ENCODE peak calls at places on chromosomes 16 and 17, in six cellular contexts. Q is PC-9; A is CD8-positive, alpha-beta T cell; K is SK-N-SH; M is lower lobe of right lung; U is endodermal cell. Z is an unnamed sample.
A peak's percentile ranks its signal among the peaks of the same experiment; 100 is the strongest.

GRCh38 chr16:22141746-22142145 is 20.6 kb upstream of the SDR42E2 start:
- DNase-seq in Q (no peak), A (no peak), K (peak; percentile 42), M (no peak), U (peak; percentile 82), Z (peak; percentile 33)

GRCh38 chr16:88783391-88784073 is 1.5 kb downstream of the PIEZO1 start:
- DNase-seq in Q (no peak), A (no peak), K (no peak), M (peak; percentile 57), U (no peak), Z (peak; percentile 35)

GRCh38 chr17:48995871-48996695 is 1.1 kb upstream of the IGF2BP1 start:
- DNase-seq in Q (no peak), A (no peak), K (peak; percentile 65), M (no peak), U (peak; percentile 98), Z (no peak)

GRCh38 chr16:89986600-89986999 is 32.7 kb downstream of the DBNDD1 start:
- DNase-seq in Q (no peak), A (no peak), K (no peak), M (no peak), U (no peak), Z (no peak)

GRCh38 chr17:45170280-45170975 is 8.8 kb downstream of the HEXIM2 start:
- DNase-seq in Q (no peak), A (no peak), K (no peak), M (no peak), U (peak; percentile 68), Z (no peak)

GRCh38 chr16:66274335-66275110 is 92.0 kb upstream of the CDH5 start:
- DNase-seq in Q (peak; percentile 62), A (no peak), K (peak; percentile 45), M (no peak), U (peak; percentile 46), Z (peak; percentile 67)

GRCh38 chr16:52852978-52853377 is 199.7 kb downstream of the CHD9NB start:
- DNase-seq in Q (no peak), A (no peak), K (no peak), M (no peak), U (no peak), Z (no peak)

GRCh38 chr16:22302776-22303363 is 5.7 kb downstream of the POLR3E start:
- DNase-seq in Q (no peak), A (no peak), K (no peak), M (no peak), U (peak; percentile 36), Z (no peak)

GRCh38 chr17:10526517-10526916 is 8.2 kb upstream of the MYH1 start:
- DNase-seq in Q (no peak), A (no peak), K (no peak), M (no peak), U (no peak), Z (no peak)

GRCh38 chr16:67252806-67253497 is 4.2 kb downstream of the SLC9A5 start:
- DNase-seq in Q (no peak), A (no peak), K (peak; percentile 59), M (no peak), U (no peak), Z (no peak)

GRCh38 chr17:29073045-29073444 is 30.1 kb downstream of the PIPOX start:
- DNase-seq in Q (no peak), A (no peak), K (no peak), M (no peak), U (no peak), Z (no peak)

GRCh38 chr17:64599827-64600226 is 62.3 kb downstream of the SMURF2 start:
- DNase-seq in Q (no peak), A (no peak), K (no peak), M (no peak), U (no peak), Z (no peak)

GRCh38 chr17:66775262-66775661 is 59.7 kb upstream of the CACNG5 start:
- DNase-seq in Q (no peak), A (no peak), K (peak; percentile 57), M (no peak), U (peak; percentile 54), Z (no peak)

GRCh38 chr17:40425741-40426140 is 8.0 kb upstream of the TOP2A start:
- DNase-seq in Q (no peak), A (no peak), K (no peak), M (no peak), U (no peak), Z (no peak)

GRCh38 chr16:48361540-48361939 is 23.7 kb downstream of the SIAH1 start:
- DNase-seq in Q (no peak), A (no peak), K (no peak), M (no peak), U (no peak), Z (no peak)

GRCh38 chr17:36731091-36731490 is 129.7 kb downstream of the MRM1 start:
- DNase-seq in Q (peak; percentile 73), A (no peak), K (no peak), M (no peak), U (no peak), Z (no peak)
- H3K27me3 ChIP-seq in Q (peaks cover 54% of the 10 kb centered on the region), A (no peaks in the 10 kb centered on the region), K (peaks cover 50% of the 10 kb centered on the region), M (peaks cover 45% of the 10 kb centered on the region), U (no peaks in the 10 kb centered on the region), Z (peaks cover 33% of the 10 kb centered on the region)

DNA sequence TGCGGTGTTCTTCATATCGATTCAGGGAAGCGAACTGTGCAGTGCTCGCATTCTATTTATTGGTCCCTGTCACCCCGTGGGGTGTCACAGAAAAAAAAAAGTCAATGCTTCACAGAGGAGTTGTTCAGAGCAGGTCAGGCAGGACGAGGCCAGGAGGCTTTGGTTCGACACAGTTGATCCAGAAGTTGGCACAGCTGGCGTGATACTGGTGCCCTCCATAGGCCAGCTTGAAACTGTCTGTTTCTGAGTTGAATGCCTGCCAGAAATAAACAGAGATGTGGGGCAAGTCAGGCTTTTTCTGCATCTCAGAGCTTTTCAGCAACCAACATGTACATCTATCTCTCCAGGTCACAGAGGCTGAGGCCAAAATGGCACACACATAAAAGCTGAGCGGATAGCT is 29.1 kb downstream of the DUSP14 start:
- DNase-seq in Q (no peak), A (no peak), K (no peak), M (no peak), U (no peak), Z (no peak)
- TF ChIP-seq CTCF in Q (no peak), A (no peak), K (no peak), M (no peak), U (no peak), Z (no peak)

DNA sequence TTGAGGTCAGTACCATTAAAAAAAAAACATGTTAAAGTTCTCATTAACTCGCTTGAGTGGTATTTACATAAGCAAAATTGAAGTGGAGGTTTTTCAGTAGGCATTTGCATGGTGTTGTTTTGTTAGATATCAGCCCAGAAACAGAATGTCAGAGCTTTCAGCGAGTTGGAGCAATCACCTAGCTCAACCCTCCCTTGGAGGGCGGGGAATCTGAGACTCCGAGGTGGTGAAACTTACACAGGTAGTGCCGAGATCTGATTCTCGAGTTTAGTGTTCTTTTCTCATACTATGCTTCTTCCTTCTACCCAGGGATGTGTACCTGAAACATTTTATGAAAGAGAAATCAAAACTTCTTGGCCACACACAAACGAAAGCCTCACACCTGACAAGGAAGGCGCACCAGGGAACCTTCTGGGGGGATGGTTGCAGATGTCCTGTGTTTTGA is 6.6 kb downstream of the SEC14L1 start:
- DNase-seq in Q (no peak), A (no peak), K (no peak), M (no peak), U (no peak), Z (no peak)
- H3K4me3 ChIP-seq in Q (no peak overlapping the region), A (no peak overlapping the region), K (no peak overlapping the region), M (peak overlapping the region; percentile 39), U (no peak overlapping the region), Z (no peak overlapping the region)

DNA sequence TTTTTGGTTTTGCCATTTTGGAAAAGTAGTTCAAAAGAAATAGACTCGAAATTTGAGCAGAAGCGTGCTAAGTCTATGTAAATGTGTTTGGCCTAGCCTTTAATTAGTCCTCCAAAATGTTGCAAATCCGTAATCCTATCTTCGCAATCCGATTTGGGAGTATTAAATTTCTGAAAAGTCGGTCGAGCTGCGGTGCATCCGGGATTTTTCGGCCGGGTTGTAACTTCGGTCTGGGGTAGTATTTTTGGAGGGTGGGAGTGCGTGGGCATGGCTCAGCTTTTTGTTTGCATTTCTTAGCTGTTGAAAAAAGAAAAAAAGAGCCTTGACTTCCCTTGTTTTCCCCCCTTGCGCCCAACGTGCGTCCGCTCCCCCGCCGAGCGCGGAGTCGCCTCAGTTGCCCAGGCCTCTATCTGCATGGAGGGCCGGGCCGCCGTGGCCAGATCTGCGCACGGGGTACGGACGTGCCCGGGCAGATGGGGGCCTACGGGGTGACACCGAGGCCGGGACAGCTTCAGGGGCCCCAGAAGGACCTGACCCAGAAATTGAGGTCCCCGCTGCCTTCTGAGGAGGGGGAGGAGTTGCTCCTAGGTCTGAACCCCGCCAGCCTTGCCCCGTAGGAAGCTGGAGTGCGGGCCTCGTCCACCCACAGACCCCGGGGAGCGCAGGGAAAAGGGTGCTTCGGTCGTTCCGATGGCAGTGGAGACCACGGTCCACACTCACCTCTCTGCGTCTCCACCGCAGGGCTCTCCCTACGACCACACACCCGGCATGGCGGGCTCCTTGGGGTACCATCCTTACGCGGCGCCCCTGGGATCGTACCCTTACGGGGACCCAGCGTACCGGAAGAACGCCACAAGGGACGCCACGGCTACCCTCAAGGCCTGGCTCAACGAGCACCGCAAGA is 1.3 kb downstream of the IRX5 start:
- DNase-seq in Q (no peak), A (no peak), K (peak; percentile 53), M (peak; percentile 50), U (peak; percentile 68), Z (no peak)
- H3K27me3 ChIP-seq in Q (no peaks in the 10 kb centered on the region), A (peaks cover 54% of the 10 kb centered on the region), K (no peaks in the 10 kb centered on the region), M (peaks cover 66% of the 10 kb centered on the region), U (peaks cover 55% of the 10 kb centered on the region), Z (no peaks in the 10 kb centered on the region)

GRCh38 chr16:82824408-82824807 is 197.6 kb downstream of the CDH13 start:
- DNase-seq in Q (no peak), A (no peak), K (no peak), M (no peak), U (no peak), Z (no peak)
- TF ChIP-seq CTCF in Q (no peak), A (no peak), K (no peak), M (no peak), U (no peak), Z (no peak)

GRCh38 chr16:57672824-57673223 is 4.7 kb downstream of the ADGRG3 start:
- DNase-seq in Q (no peak), A (no peak), K (no peak), M (no peak), U (no peak), Z (no peak)

GRCh38 chr16:57676624-57677085 is 8.5 kb downstream of the ADGRG3 start:
- DNase-seq in Q (no peak), A (no peak), K (no peak), M (no peak), U (no peak), Z (no peak)

GRCh38 chr16:57677622-57678369 is 9.7 kb downstream of the ADGRG3 start:
- DNase-seq in Q (peak; percentile 69), A (no peak), K (no peak), M (no peak), U (no peak), Z (peak; percentile 53)

GRCh38 chr16:57679016-57679415 is 10.9 kb downstream of the ADGRG3 start:
- DNase-seq in Q (no peak), A (no peak), K (no peak), M (no peak), U (no peak), Z (no peak)

GRCh38 chr16:57675752-57676623 is 7.9 kb downstream of the ADGRG3 start:
- DNase-seq in Q (no peak), A (no peak), K (no peak), M (no peak), U (peak; percentile 86), Z (peak; percentile 15)
- H3K4me3 ChIP-seq in Q (no peak overlapping the region), A (no peak overlapping the region), K (no peak overlapping the region), M (no peak overlapping the region), U (no peak overlapping the region), Z (no peak overlapping the region)

GRCh38 chr16:28274676-28275075 is 17.6 kb upstream of the SBK1 start:
- DNase-seq in Q (no peak), A (no peak), K (no peak), M (no peak), U (no peak), Z (no peak)
- H3K27me3 ChIP-seq in Q (peaks cover 59% of the 10 kb centered on the region), A (no peaks in the 10 kb centered on the region), K (peaks cover 6% of the 10 kb centered on the region), M (peaks cover 35% of the 10 kb centered on the region), U (peaks cover 59% of the 10 kb centered on the region), Z (no peaks in the 10 kb centered on the region)